ENCODE peak calls at places on chromosomes 12 and 14, in five cellular contexts. B, A, Y, C and L are unnamed samples.

GRCh38 chr14:56004807-56005579 is 113.2 kb upstream of the PELI2 start:
- DNase-seq in B (peak; percentile 91), A (peak; percentile 64), Y (no peak), C (peak; percentile 85), L (peak; percentile 67)

GRCh38 chr14:87813211-87813610 is 179.8 kb downstream of the GALC start:
- DNase-seq in B (no peak), A (no peak), Y (no peak), C (no peak), L (no peak)

GRCh38 chr14:73887116-73887490 is 444 bp downstream of the ZNF410 start:
- DNase-seq in B (no peak), A (no peak), Y (no peak), C (no peak), L (no peak)

GRCh38 chr14:74237441-74237840 is 1.8 kb upstream of the VSX2 start:
- DNase-seq in B (no peak), A (no peak), Y (no peak), C (no peak), L (no peak)

GRCh38 chr12:80422549-80422948 is 21.5 kb upstream of the PTPRQ start:
- DNase-seq in B (peak; percentile 72), A (no peak), Y (no peak), C (no peak), L (peak; percentile 20)

GRCh38 chr12:90460681-90461080 is 494.3 kb downstream of the CCER1 start:
- DNase-seq in B (peak; percentile 36), A (no peak), Y (no peak), C (no peak), L (peak; percentile 21)

GRCh38 chr12:50103767-50104321 is at the start of gene GPD1:
- DNase-seq in B (peak; percentile 38), A (peak; percentile 78), Y (no peak), C (peak; percentile 35), L (no peak)

GRCh38 chr14:49928010-49928409 is 35.1 kb downstream of the ARF6 start:
- DNase-seq in B (no peak), A (no peak), Y (no peak), C (peak; percentile 31), L (no peak)

GRCh38 chr14:89603938-89604480 is 187.0 kb upstream of the FOXN3 start:
- DNase-seq in B (no peak), A (no peak), Y (no peak), C (no peak), L (no peak)

GRCh38 chr12:62957233-62957953 is 22.4 kb upstream of the PPM1H start:
- DNase-seq in B (peak; percentile 8), A (no peak), Y (no peak), C (peak; percentile 63), L (no peak)

GRCh38 chr14:104112609-104113571 is 25.5 kb upstream of the KIF26A start:
- DNase-seq in B (no peak), A (peak; percentile 37), Y (no peak), C (no peak), L (no peak)

GRCh38 chr12:102811125-102811737 is 105.8 kb downstream of the PAH start:
- DNase-seq in B (peak; percentile 3), A (no peak), Y (no peak), C (no peak), L (no peak)

GRCh38 chr12:62346817-62347216 is 86.6 kb downstream of the USP15 start:
- DNase-seq in B (no peak), A (no peak), Y (no peak), C (no peak), L (no peak)

GRCh38 chr14:70821916-70822705 is 12.8 kb upstream of the MAP3K9 start:
- DNase-seq in B (peak; percentile 47), A (peak; percentile 66), Y (peak; percentile 63), C (peak; percentile 35), L (peak; percentile 13)

GRCh38 chr12:69239922-69240624 is 704 bp downstream of the CPSF6 start:
- DNase-seq in B (peak; percentile 22), A (peak; percentile 74), Y (peak; percentile 70), C (peak; percentile 29), L (no peak)

GRCh38 chr12:107677671-107678070 is 7.9 kb upstream of the PWP1 start:
- DNase-seq in B (no peak), A (no peak), Y (no peak), C (no peak), L (no peak)

GRCh38 chr12:53751336-53752191 is at the start of gene CISTR:
- DNase-seq in B (no peak), A (peak; percentile 67), Y (peak; percentile 70), C (no peak), L (no peak)

GRCh38 chr12:108386704-108387360 is 47.7 kb upstream of the CMKLR1 start:
- DNase-seq in B (no peak), A (no peak), Y (no peak), C (no peak), L (no peak)

GRCh38 chr12:66665416-66665815 is 13.5 kb downstream of the GRIP1 start:
- DNase-seq in B (no peak), A (no peak), Y (no peak), C (no peak), L (no peak)

GRCh38 chr12:128857173-128857770 is 4.0 kb downstream of the GLT1D1 start:
- DNase-seq in B (no peak), A (no peak), Y (no peak), C (no peak), L (no peak)

GRCh38 chr14:103707329-103708263 is 7.7 kb downstream of the XRCC3 start:
- DNase-seq in B (no peak), A (no peak), Y (no peak), C (no peak), L (no peak)

GRCh38 chr12:1936406-1937320 is 18.2 kb upstream of the CACNA2D4 start:
- DNase-seq in B (peak; percentile 58), A (peak; percentile 84), Y (no peak), C (peak; percentile 76), L (peak; percentile 50)

GRCh38 chr12:132413931-132414588 is 75.9 kb upstream of the FBRSL1 start:
- DNase-seq in B (no peak), A (peak; percentile 45), Y (no peak), C (no peak), L (no peak)

GRCh38 chr14:23300687-23301223 is 1.9 kb downstream of the PPP1R3E start:
- DNase-seq in B (peak; percentile 28), A (no peak), Y (no peak), C (peak; percentile 18), L (no peak)

GRCh38 chr12:46550266-46550879 is 177.8 kb upstream of the SLC38A2 start:
- DNase-seq in B (no peak), A (no peak), Y (no peak), C (no peak), L (no peak)

GRCh38 chr12:81412940-81413339 is 335.1 kb downstream of the ACSS3 start:
- DNase-seq in B (no peak), A (no peak), Y (no peak), C (no peak), L (no peak)

GRCh38 chr12:25115677-25116076 is 79.3 kb downstream of the DNAI7 start:
- DNase-seq in B (no peak), A (no peak), Y (no peak), C (no peak), L (no peak)

GRCh38 chr12:131946757-131947156 is 3.0 kb upstream of the EP400 start:
- DNase-seq in B (no peak), A (no peak), Y (no peak), C (no peak), L (no peak)

GRCh38 chr14:32710351-32711102 is 228.2 kb upstream of the NPAS3 start:
- DNase-seq in B (peak; percentile 64), A (no peak), Y (no peak), C (peak; percentile 38), L (no peak)

GRCh38 chr12:16335838-16336237 is 11.6 kb upstream of the MGST1 start:
- DNase-seq in B (no peak), A (no peak), Y (no peak), C (no peak), L (no peak)
- H3K4me3 ChIP-seq in B (no peak overlapping the region), A (no peak overlapping the region), Y (no peak overlapping the region), C (no peak overlapping the region), L (no peak overlapping the region)

DNA sequence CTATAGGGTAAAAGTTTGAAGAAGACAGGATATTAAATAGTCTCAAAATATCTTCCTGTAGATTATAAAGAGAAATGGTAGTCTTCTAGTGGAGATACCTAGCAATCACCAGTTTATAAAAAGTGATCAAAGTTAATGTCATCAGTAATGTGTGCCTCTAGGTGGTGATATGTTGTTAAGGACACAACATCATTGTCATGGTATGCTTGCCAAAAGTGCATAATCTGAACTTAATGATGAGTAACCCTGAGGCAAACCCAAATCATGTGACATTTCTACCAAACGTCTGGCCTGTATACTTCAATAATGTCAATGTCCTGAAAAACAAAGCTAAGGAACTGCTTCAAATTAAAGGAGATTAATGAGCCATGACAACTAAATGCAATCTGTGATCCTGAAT is 214.7 kb downstream of the PHLDA1 start:
- DNase-seq in B (peak; percentile 76), A (no peak), Y (no peak), C (peak; percentile 60), L (no peak)
- TF ChIP-seq CTCF in B (no peak), A (no peak), Y (no peak), C (no peak), L (no peak)

GRCh38 chr12:9364224-9365176 is 156.3 kb upstream of the PZP start:
- DNase-seq in B (peak; percentile 45), A (no peak), Y (no peak), C (peak; percentile 87), L (peak; percentile 41)
- H3K4me3 ChIP-seq in B (no peak overlapping the region), A (no peak overlapping the region), Y (no peak overlapping the region), C (no peak overlapping the region), L (peak overlapping the region; percentile 13)

GRCh38 chr14:64986578-64987571 is at the start of gene FNTB:
- DNase-seq in B (peak; percentile 98), A (peak; percentile 97), Y (peak; percentile 93), C (peak; percentile 98), L (peak; percentile 91)
- TF ChIP-seq CTCF in B (peak; percentile 86), A (peak; percentile 78), Y (peak; percentile 68), C (peak; percentile 87), L (peak; percentile 87)

GRCh38 chr14:61700104-61700886 is 5.0 kb downstream of the HIF1A start:
- DNase-seq in B (peak; percentile 61), A (no peak), Y (no peak), C (peak; percentile 23), L (no peak)

GRCh38 chr14:61699092-61699491 is 3.8 kb downstream of the HIF1A start:
- DNase-seq in B (peak; percentile 64), A (no peak), Y (no peak), C (no peak), L (no peak)

GRCh38 chr14:61704554-61704953 is 9.2 kb downstream of the HIF1A start:
- DNase-seq in B (peak; percentile 53), A (no peak), Y (no peak), C (peak; percentile 39), L (no peak)

GRCh38 chr14:61703342-61704129 is 8.2 kb downstream of the HIF1A start:
- DNase-seq in B (peak; percentile 33), A (no peak), Y (no peak), C (peak; percentile 9), L (no peak)

DNA sequence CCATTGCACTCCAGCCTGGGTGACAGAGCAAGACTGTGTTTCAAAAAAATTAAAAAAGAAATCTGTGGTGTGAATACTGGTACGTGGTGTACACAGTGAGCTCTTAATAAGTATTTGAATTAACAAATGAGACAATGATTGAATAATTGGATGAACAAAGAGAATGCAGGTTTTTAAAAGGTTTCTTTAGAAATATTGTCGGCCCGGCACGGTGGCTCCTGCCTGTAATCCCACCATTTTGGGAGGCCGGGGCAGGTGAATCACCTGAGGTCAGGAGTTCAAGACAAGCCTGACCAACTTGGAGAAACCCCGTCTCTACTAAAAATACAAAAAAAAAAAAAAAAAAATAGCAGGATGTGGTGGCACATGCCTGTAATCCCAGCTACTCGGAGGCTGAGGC is 6.6 kb downstream of the HIF1A start:
- DNase-seq in B (peak; percentile 39), A (no peak), Y (no peak), C (peak; percentile 22), L (no peak)
- H3K4me3 ChIP-seq in B (peak overlapping the region; percentile 71), A (no peak overlapping the region), Y (no peak overlapping the region), C (peak overlapping the region; percentile 6), L (no peak overlapping the region)